ENCODE peak calls at places on chromosome 1, in nine cellular contexts. S is colonic mucosa; K is cardiac fibroblast; M is CD8-positive, alpha-beta T cell; O is sigmoid colon; J is uterus; B is brain microvascular endothelial cell; N is foreskin fibroblast; R is stomach. L is an unnamed sample.

GRCh38 chr1:70499695-70500094 is 88.6 kb downstream of the CTH start:
- DNase-seq in S (no peak), K (peak; percentile 39), M (no peak), O (no peak), J (no peak), B (no peak), N (peak; percentile 30), R (no peak), L (no peak)

GRCh38 chr1:223077434-223077833 is 65.6 kb downstream of the TLR5 start:
- DNase-seq in S (no peak), K (no peak), M (no peak), O (no peak), J (no peak), B (no peak), N (no peak), R (no peak), L (no peak)

GRCh38 chr1:36787312-36787711 is 247.0 kb downstream of the GRIK3 start:
- DNase-seq in S (no peak), K (no peak), M (no peak), O (no peak), J (no peak), B (no peak), N (no peak), R (no peak), L (no peak)

GRCh38 chr1:154496381-154496780 is 5.6 kb upstream of the TDRD10 start:
- DNase-seq in S (no peak), K (no peak), M (no peak), O (no peak), J (no peak), B (no peak), N (no peak), R (no peak), L (no peak)

GRCh38 chr1:85048296-85049064 is at the start of gene MCOLN3:
- DNase-seq in S (peak; percentile 53), K (no peak), M (no peak), O (peak; percentile 71), J (peak; percentile 24), B (no peak), N (peak; percentile 67), R (peak; percentile 54), L (no peak)

GRCh38 chr1:91173379-91173890 is 151.6 kb upstream of the ZNF644 start:
- DNase-seq in S (no peak), K (no peak), M (no peak), O (no peak), J (no peak), B (no peak), N (peak; percentile 25), R (no peak), L (no peak)

GRCh38 chr1:210321131-210321530 is 7.6 kb upstream of the HHAT start:
- DNase-seq in S (no peak), K (no peak), M (no peak), O (no peak), J (no peak), B (no peak), N (no peak), R (no peak), L (no peak)

GRCh38 chr1:91731815-91732214 is 154.1 kb downstream of the TGFBR3 start:
- DNase-seq in S (no peak), K (peak; percentile 88), M (no peak), O (no peak), J (peak; percentile 29), B (no peak), N (no peak), R (no peak), L (peak; percentile 71)

GRCh38 chr1:26991310-26992116 is 2.0 kb upstream of the TRNP1 start:
- DNase-seq in S (no peak), K (no peak), M (no peak), O (no peak), J (no peak), B (no peak), N (peak; percentile 98), R (no peak), L (no peak)

GRCh38 chr1:225921734-225922709 is 2.0 kb downstream of the PYCR2 start:
- DNase-seq in S (no peak), K (no peak), M (no peak), O (no peak), J (no peak), B (no peak), N (no peak), R (no peak), L (no peak)

GRCh38 chr1:92186081-92186480 is 31.6 kb upstream of the C1orf146 start:
- DNase-seq in S (no peak), K (peak; percentile 85), M (no peak), O (no peak), J (no peak), B (peak; percentile 41), N (peak; percentile 65), R (no peak), L (peak; percentile 65)

GRCh38 chr1:198741744-198742143 is 102.9 kb downstream of the PTPRC start:
- DNase-seq in S (no peak), K (peak; percentile 41), M (no peak), O (no peak), J (no peak), B (peak; percentile 71), N (peak; percentile 63), R (no peak), L (peak; percentile 69)

GRCh38 chr1:241706967-241707366 is 54.9 kb downstream of the WDR64 start:
- DNase-seq in S (no peak), K (peak; percentile 74), M (peak; percentile 9), O (no peak), J (no peak), B (no peak), N (peak; percentile 92), R (no peak), L (peak; percentile 38)

DNA sequence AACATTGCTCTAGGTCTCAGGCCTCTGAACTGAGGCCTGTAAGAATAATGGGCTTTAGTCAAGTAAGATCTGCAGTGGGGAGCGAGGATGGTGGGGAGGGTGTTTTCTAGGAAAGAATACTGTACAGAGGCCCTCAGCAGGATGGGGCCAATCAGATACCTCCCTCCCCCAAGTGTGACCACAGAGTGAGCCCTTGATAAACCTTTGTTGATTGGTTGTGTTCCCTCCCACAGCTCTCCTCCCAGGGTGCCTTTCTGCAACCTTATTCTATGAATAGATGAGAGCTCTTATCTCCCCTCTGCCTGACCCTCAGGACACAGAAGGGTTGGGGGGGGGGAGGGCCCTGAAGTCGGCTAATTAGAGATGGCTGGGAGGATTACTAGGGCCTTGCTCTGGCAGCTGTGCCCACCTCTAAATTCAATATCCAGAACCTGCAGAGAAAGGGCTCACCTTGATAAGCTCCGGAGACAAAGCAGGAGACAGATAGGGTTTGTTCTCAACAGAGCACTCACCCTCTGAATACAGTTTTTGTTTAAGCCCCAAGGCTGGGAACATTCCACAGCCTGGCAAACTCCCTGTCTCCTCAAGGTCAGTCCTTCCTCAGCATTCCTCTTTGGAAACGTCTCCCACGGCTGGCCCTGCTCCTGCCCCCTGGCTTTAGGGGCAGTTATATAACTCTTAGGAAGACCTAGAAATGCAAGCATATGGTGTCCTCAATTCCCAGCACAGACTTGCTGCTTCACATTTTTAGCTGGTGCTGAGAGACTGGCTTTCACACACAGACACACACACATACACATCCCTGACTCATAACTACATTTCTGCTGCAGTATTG is 42.9 kb downstream of the ATP1A1 start:
- DNase-seq in S (peak; percentile 15), K (no peak), M (no peak), O (no peak), J (no peak), B (no peak), N (peak; percentile 37), R (no peak), L (no peak)
- TF ChIP-seq CTCF in S (no peak), K (peak; percentile 3), M (no peak), O (no peak), J (no peak), B (peak; percentile 23), N (no peak), R (no peak), L (no peak)

GRCh38 chr1:115565353-115565752 is 76.4 kb upstream of the VANGL1 start:
- DNase-seq in S (no peak), K (no peak), M (no peak), O (no peak), J (no peak), B (no peak), N (no peak), R (no peak), L (no peak)

GRCh38 chr1:115565789-115566188 is 76.0 kb upstream of the VANGL1 start:
- DNase-seq in S (no peak), K (no peak), M (no peak), O (no peak), J (no peak), B (no peak), N (no peak), R (no peak), L (no peak)

GRCh38 chr1:115567431-115567830 is 74.3 kb upstream of the VANGL1 start:
- DNase-seq in S (no peak), K (no peak), M (no peak), O (no peak), J (no peak), B (no peak), N (no peak), R (no peak), L (peak; percentile 2)

GRCh38 chr1:115559987-115560386 is 81.8 kb upstream of the VANGL1 start:
- DNase-seq in S (no peak), K (no peak), M (no peak), O (no peak), J (no peak), B (no peak), N (no peak), R (no peak), L (no peak)

GRCh38 chr1:115564201-115564600 is 77.6 kb upstream of the VANGL1 start:
- DNase-seq in S (no peak), K (no peak), M (no peak), O (no peak), J (no peak), B (no peak), N (peak; percentile 23), R (no peak), L (no peak)
- H3K4me3 ChIP-seq in S (no peak overlapping the region), K (no peak overlapping the region), M (no peak overlapping the region), O (no peak overlapping the region), J (no peak overlapping the region), B (peak overlapping the region; percentile 39), N (peak overlapping the region; percentile 15), R (no peak overlapping the region), L (peak overlapping the region; percentile 16)

GRCh38 chr1:58082596-58082995 is 463.9 kb downstream of the OMA1 start:
- DNase-seq in S (no peak), K (no peak), M (no peak), O (no peak), J (no peak), B (no peak), N (no peak), R (no peak), L (no peak)
- TF ChIP-seq CTCF in S (no peak), K (no peak), M (no peak), O (no peak), J (no peak), B (no peak), N (no peak), R (no peak), L (no peak)

DNA sequence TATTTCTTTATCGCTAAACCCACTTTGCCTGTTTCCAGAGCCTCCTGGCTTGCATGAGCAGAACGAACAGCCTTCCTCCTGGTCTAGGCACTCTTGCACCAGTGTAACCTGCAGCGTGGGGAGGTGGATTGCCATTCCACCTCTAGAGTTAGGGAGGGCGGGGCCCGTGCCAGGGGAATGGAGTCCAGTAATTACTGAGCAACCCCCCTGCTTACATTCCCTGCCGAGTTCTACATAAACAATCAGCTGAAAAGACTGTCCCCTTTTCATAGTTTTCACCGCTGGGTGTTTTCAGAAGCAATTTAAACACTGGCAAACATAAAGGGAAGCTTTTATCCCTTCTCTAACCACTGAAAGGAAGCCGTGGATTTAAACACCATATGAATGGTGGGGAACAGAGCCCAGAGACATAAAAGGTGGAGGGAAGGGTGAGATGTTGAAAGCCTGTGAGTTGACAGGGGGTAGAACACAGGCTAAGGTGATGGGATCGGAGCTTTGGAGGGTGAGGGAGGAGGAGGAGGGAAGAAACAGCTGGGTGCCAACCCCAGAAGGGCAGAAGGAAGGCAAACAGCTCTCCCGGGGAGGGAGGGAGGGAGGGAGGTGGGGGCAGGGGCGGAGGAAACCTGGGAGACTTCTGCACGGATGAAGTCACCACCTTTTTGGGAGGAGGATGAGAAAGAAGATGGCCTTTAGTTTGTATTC is 68.0 kb upstream of the WDR26 start:
- DNase-seq in S (peak; percentile 75), K (no peak), M (no peak), O (peak; percentile 72), J (no peak), B (no peak), N (peak; percentile 39), R (peak; percentile 56), L (peak; percentile 49)
- H3K4me3 ChIP-seq in S (no peak overlapping the region), K (no peak overlapping the region), M (no peak overlapping the region), O (peak overlapping the region; percentile 12), J (no peak overlapping the region), B (no peak overlapping the region), N (no peak overlapping the region), R (peak overlapping the region; percentile 4), L (no peak overlapping the region)